ENCODE peak calls at places on chromosome 22, in five cellular contexts. One of them, this sample, is unnamed. For H3K4me1, the result is how much of the 10 kb centered on the place peaks cover.

GRCh38 chr22:49284389-49284788 is 543.3 kb downstream of the BRD1 start:
- DNase-seq in fibroblast of lung: no peak
- DNase-seq in endothelial cell of umbilical vein: no peak
- DNase-seq in hepatocyte: no peak
- DNase-seq in mammary epithelial cell: no peak
- DNase-seq in this sample: no peak

GRCh38 chr22:42719656-42720262 is 911 bp downstream of the A4GALT start:
- DNase-seq in fibroblast of lung: no peak
- DNase-seq in endothelial cell of umbilical vein: no peak
- DNase-seq in hepatocyte: no peak
- DNase-seq in mammary epithelial cell: no peak
- DNase-seq in this sample: no peak

GRCh38 chr22:36236338-36237319 is 2.7 kb downstream of the APOL2 start:
- DNase-seq in fibroblast of lung: no peak
- DNase-seq in endothelial cell of umbilical vein: no peak
- DNase-seq in hepatocyte: no peak
- DNase-seq in mammary epithelial cell: no peak
- DNase-seq in this sample: no peak

GRCh38 chr22:26617251-26618199 is at the start of gene CRYBB1:
- DNase-seq in fibroblast of lung: no peak
- DNase-seq in endothelial cell of umbilical vein: no peak
- DNase-seq in hepatocyte: no peak
- DNase-seq in mammary epithelial cell: no peak
- DNase-seq in this sample: no peak

GRCh38 chr22:42743501-42743991 is 22.9 kb upstream of the A4GALT start:
- DNase-seq in fibroblast of lung: no peak
- DNase-seq in endothelial cell of umbilical vein: peak
- DNase-seq in hepatocyte: peak
- DNase-seq in mammary epithelial cell: no peak
- DNase-seq in this sample: no peak

GRCh38 chr22:32355760-32356159 is 1.9 kb upstream of the RFPL3 start:
- DNase-seq in fibroblast of lung: no peak
- DNase-seq in endothelial cell of umbilical vein: no peak
- DNase-seq in hepatocyte: peak
- DNase-seq in mammary epithelial cell: peak
- DNase-seq in this sample: no peak

GRCh38 chr22:24965822-24966626 is 13.5 kb downstream of the KIAA1671 start:
- DNase-seq in fibroblast of lung: no peak
- DNase-seq in endothelial cell of umbilical vein: peak
- DNase-seq in hepatocyte: no peak
- DNase-seq in mammary epithelial cell: peak
- DNase-seq in this sample: no peak

GRCh38 chr22:24247011-24247507 is 2.2 kb upstream of the GGT5 start:
- DNase-seq in fibroblast of lung: no peak
- DNase-seq in endothelial cell of umbilical vein: no peak
- DNase-seq in hepatocyte: no peak
- DNase-seq in mammary epithelial cell: no peak
- DNase-seq in this sample: no peak

GRCh38 chr22:17264321-17265052 is 45.3 kb upstream of the ADA2 start:
- DNase-seq in fibroblast of lung: peak
- DNase-seq in endothelial cell of umbilical vein: no peak
- DNase-seq in hepatocyte: peak
- DNase-seq in mammary epithelial cell: no peak
- DNase-seq in this sample: peak

GRCh38 chr22:17265649-17266248 is 46.5 kb upstream of the ADA2 start:
- DNase-seq in fibroblast of lung: no peak
- DNase-seq in endothelial cell of umbilical vein: no peak
- DNase-seq in hepatocyte: no peak
- DNase-seq in mammary epithelial cell: no peak
- DNase-seq in this sample: no peak

GRCh38 chr22:17268501-17269223 is 49.4 kb upstream of the ADA2 start:
- DNase-seq in fibroblast of lung: no peak
- DNase-seq in endothelial cell of umbilical vein: no peak
- DNase-seq in hepatocyte: no peak
- DNase-seq in mammary epithelial cell: no peak
- DNase-seq in this sample: no peak

GRCh38 chr22:17267661-17268330 is 48.6 kb upstream of the ADA2 start:
- DNase-seq in fibroblast of lung: no peak
- DNase-seq in endothelial cell of umbilical vein: no peak
- DNase-seq in hepatocyte: peak
- DNase-seq in mammary epithelial cell: no peak
- DNase-seq in this sample: no peak

DNA sequence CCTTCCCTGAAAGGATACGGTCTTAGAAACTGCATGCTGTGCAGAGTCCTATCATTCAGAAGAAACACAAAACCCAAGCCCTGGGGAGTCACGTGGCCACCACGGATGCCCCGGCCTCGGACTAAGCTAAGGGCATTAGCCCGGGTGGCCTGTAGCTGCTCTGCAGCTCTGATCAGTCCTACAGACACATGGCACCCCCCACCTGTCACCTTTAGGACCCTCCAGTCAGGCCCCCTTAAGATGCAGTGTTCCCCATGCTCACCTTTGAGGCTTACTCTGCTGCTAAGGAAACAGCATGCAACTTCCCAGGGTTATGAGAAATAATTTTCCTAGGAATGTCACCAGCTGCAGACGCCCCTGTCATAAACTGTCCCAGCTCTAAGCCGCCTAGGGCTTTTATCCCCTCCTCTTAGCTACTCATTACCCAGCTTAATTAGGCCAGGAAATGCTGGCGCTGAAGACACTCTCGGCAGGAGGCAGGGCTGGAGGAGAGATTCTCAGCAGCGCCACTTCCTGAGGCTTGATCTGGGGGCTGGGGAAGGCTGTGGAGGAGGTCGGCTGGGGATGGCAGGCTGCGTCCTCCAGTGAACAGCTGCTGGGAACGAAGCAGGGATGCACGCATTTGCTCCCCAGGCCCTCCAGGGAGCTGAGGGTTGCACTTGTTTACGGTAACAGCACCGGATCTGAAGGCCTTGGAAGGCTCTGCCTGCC is 47.2 kb upstream of the ADA2 start:
- DNase-seq in fibroblast of lung: no peak
- DNase-seq in endothelial cell of umbilical vein: no peak
- DNase-seq in hepatocyte: peak
- DNase-seq in mammary epithelial cell: no peak
- DNase-seq in this sample: no peak
- H3K4me1 ChIP-seq in fibroblast of lung: under half
- H3K4me1 ChIP-seq in endothelial cell of umbilical vein: under half
- H3K4me1 ChIP-seq in hepatocyte: under half
- H3K4me1 ChIP-seq in mammary epithelial cell: under half
- H3K4me1 ChIP-seq in this sample: under half

DNA sequence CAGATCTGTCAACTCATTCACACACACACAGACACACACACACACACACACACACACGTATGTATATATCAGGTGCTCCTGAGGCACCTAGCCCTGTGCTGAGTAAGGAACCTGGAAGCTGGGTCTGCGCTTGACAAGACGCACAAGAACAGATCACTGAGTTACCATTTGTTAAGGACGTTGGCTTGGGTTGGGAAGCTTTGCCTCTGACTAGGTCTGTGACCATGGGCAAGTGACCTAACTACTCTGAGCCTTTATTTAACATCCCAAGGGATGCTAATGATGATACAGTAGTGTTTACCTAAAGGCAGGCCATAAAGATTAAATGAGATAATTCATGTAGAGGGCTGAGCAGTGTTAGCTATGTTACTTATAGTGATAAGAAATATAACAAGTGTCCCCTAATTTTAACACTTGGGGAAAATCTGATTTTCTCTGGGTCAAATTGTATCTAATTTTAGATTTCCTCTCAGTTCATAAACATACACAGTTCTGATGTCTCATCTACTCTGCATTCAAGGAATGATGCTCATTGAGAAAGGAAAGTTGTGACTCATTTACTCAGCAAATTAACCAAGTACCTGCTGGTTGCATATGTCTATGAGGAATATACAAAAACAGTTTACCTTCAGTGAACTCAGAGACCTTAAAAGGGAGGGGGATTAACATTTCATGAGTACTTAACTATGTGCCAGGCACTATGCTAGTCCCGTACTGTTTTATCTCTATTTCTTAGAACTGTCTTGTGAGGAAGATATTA is 13.6 kb downstream of the RNF185 start:
- DNase-seq in fibroblast of lung: peak
- DNase-seq in endothelial cell of umbilical vein: peak
- DNase-seq in hepatocyte: peak
- DNase-seq in mammary epithelial cell: peak
- DNase-seq in this sample: peak
- H3K27ac ChIP-seq in fibroblast of lung: peak
- H3K27ac ChIP-seq in endothelial cell of umbilical vein: peak
- H3K27ac ChIP-seq in hepatocyte: peak
- H3K27ac ChIP-seq in mammary epithelial cell: peak
- H3K27ac ChIP-seq in this sample: peak

DNA sequence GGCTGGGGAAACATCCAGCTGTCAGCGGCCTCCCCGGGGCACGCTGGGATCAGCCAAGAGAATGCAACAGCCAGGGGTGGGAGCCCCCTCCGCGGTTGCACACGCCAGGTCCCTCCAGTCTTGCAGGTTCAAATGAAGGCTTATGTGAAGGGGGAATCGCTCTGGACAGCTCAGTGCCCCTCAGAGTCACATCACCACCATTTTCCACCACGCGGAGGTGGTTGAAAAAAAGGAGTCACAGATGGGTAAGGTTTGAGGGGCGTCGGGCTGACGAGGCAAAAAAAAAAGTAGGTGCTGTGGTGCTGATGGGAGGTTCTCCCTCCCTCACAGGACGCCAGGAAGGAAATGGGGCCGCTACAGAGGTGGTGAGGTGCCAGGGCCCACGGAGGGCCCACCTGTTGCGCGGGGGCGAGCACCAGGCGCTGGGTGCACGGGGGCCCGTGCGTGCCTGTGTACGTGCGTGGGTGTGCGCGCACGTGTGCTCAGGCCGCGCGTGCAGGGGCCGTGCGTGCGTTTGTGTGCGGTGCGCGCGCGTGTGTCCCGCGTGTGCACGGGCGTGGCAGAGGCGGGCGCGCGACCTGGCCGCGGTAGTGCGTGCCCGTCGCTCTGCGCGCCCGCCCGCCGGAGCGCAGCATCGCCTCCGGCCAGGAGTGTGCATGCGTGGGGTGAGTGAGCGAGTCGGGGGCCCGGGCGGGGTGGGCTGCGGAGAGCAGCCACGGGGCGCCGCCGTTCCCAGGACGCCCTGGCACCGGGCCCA is 3.0 kb downstream of the PDGFB start:
- DNase-seq in fibroblast of lung: no peak
- DNase-seq in endothelial cell of umbilical vein: no peak
- DNase-seq in hepatocyte: peak
- DNase-seq in mammary epithelial cell: no peak
- DNase-seq in this sample: no peak
- TF ChIP-seq EZH2 in fibroblast of lung: peak
- TF ChIP-seq EZH2 in endothelial cell of umbilical vein: no peak
- TF ChIP-seq EZH2 in hepatocyte: no peak
- TF ChIP-seq EZH2 in mammary epithelial cell: no peak
- TF ChIP-seq EZH2 in this sample: peak

DNA sequence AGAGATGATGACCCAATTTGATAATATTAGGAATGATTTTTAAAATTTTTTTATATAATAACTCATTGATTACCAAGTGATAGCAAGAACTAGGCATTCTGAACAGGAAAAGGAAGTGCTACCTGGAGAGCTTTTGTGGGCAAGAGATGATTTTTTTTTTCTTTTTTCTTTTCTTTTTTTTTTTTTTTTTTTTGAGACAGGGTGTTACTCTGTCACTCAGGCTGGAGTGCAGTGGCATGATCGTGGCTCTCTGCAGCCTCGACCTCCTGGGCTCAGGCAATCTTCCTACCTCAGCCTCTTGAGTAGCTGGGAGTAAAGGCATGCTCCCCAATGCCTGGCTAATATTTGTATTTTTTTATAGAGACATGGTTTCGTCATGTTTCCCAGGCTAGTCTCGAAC is 40.4 kb downstream of the TNRC6B start:
- DNase-seq in fibroblast of lung: no peak
- DNase-seq in endothelial cell of umbilical vein: no peak
- DNase-seq in hepatocyte: no peak
- DNase-seq in mammary epithelial cell: no peak
- DNase-seq in this sample: no peak
- H3K4me1 ChIP-seq in fibroblast of lung: under half
- H3K4me1 ChIP-seq in endothelial cell of umbilical vein: under half
- H3K4me1 ChIP-seq in hepatocyte: under half
- H3K4me1 ChIP-seq in mammary epithelial cell: under half
- H3K4me1 ChIP-seq in this sample: under half

GRCh38 chr22:31090217-31091085 is 9.3 kb downstream of the SMTN start:
- DNase-seq in fibroblast of lung: no peak
- DNase-seq in endothelial cell of umbilical vein: no peak
- DNase-seq in hepatocyte: no peak
- DNase-seq in mammary epithelial cell: no peak
- DNase-seq in this sample: no peak

GRCh38 chr22:31086703-31087330 is 5.7 kb downstream of the SMTN start:
- DNase-seq in fibroblast of lung: no peak
- DNase-seq in endothelial cell of umbilical vein: no peak
- DNase-seq in hepatocyte: peak
- DNase-seq in mammary epithelial cell: peak
- DNase-seq in this sample: no peak

GRCh38 chr22:31087744-31088215 is 6.7 kb downstream of the SMTN start:
- DNase-seq in fibroblast of lung: no peak
- DNase-seq in endothelial cell of umbilical vein: no peak
- DNase-seq in hepatocyte: no peak
- DNase-seq in mammary epithelial cell: no peak
- DNase-seq in this sample: no peak

GRCh38 chr22:31089101-31090100 is 8.3 kb downstream of the SMTN start:
- DNase-seq in fibroblast of lung: no peak
- DNase-seq in endothelial cell of umbilical vein: peak
- DNase-seq in hepatocyte: peak
- DNase-seq in mammary epithelial cell: no peak
- DNase-seq in this sample: no peak

DNA sequence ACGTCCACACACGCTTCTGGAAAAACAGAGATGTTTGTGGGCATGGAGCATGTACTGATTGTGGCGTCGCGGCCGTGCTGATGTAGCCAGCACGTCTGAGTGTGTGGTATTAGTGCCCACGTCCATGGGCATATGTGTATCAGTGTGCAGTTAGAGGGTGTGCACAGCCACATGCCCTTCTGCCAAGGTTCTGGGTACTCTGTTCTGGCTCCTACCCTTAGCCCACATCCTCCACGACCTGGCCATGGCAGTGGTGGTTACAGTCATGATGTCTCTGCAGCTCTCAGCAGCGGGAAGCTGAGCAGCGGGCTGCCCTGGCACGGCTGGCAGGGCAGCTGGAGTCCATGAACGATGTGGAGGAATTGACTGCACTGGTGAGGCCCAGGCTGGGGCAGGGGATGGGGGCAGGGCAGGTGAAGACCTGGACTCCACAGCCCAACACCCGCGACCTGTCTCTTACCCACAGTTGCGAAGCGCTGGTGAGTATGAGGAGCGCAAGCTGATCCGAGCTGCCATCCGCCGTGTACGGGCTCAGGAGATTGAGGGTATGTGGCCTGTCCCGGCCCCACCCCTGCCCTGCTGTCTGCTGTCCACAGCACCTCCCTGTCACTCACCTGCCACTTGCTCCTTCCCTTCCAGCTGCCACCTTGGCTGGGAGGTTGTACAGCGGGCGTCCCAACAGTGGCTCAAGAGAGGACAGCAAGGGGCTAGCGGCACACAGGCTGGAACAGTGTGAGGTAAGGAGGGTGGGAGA is 7.3 kb downstream of the SMTN start:
- DNase-seq in fibroblast of lung: no peak
- DNase-seq in endothelial cell of umbilical vein: no peak
- DNase-seq in hepatocyte: peak
- DNase-seq in mammary epithelial cell: no peak
- DNase-seq in this sample: no peak
- H3K27ac ChIP-seq in fibroblast of lung: no peak
- H3K27ac ChIP-seq in endothelial cell of umbilical vein: no peak
- H3K27ac ChIP-seq in hepatocyte: no peak
- H3K27ac ChIP-seq in mammary epithelial cell: no peak
- H3K27ac ChIP-seq in this sample: no peak

This sample was measured in astrocyte.